ENCODE peak calls at places on chromosome 1, in ten cellular contexts. One of them, this sample, is unnamed.

GRCh38 chr1:84841971-84842370 is 51.0 kb downstream of the LPAR3 start:
- DNase-seq in NCI-H226: no peak
- DNase-seq in RPMI7951: no peak
- DNase-seq in stimulated activated CD8-positive, alpha-beta memory T cell treated with anti-CD3 and anti-CD28 coated beads, Interleukin-4, amount 100 ng/mL, for 4 hours: no peak
- DNase-seq in RPMI8226: no peak
- DNase-seq in AML-193: no peak
- DNase-seq in fibroblast of villous mesenchyme: no peak
- DNase-seq in AG20443: no peak
- DNase-seq in GM19239: no peak
- DNase-seq in activated effector memory CD4-positive, alpha-beta T cell treated with Interleukin-2 at 50 U/mL for 16 hours: no peak
- DNase-seq in this sample: no peak

GRCh38 chr1:95042286-95042685 is 30.5 kb downstream of the ALG14 start:
- DNase-seq in GM19239: no peak
- DNase-seq in NCI-H226: no peak
- DNase-seq in AG20443: peak; percentile 15
- DNase-seq in fibroblast of villous mesenchyme: peak; percentile 58
- DNase-seq in activated effector memory CD4-positive, alpha-beta T cell treated with Interleukin-2 at 50 U/mL for 16 hours: no peak
- DNase-seq in AML-193: no peak
- DNase-seq in RPMI8226: no peak
- DNase-seq in stimulated activated CD8-positive, alpha-beta memory T cell treated with anti-CD3 and anti-CD28 coated beads, Interleukin-4, amount 100 ng/mL, for 4 hours: no peak
- DNase-seq in RPMI7951: peak; percentile 62
- DNase-seq in this sample: peak; percentile 76

GRCh38 chr1:218557731-218558130 is 212.6 kb downstream of the TGFB2 start:
- DNase-seq in activated effector memory CD4-positive, alpha-beta T cell treated with Interleukin-2 at 50 U/mL for 16 hours: no peak
- DNase-seq in RPMI8226: peak; percentile 65
- DNase-seq in stimulated activated CD8-positive, alpha-beta memory T cell treated with anti-CD3 and anti-CD28 coated beads, Interleukin-4, amount 100 ng/mL, for 4 hours: no peak
- DNase-seq in NCI-H226: no peak
- DNase-seq in AG20443: no peak
- DNase-seq in fibroblast of villous mesenchyme: no peak
- DNase-seq in AML-193: no peak
- DNase-seq in GM19239: no peak
- DNase-seq in RPMI7951: peak; percentile 33
- DNase-seq in this sample: no peak

GRCh38 chr1:159177273-159177907 is 6.0 kb downstream of the CADM3 start:
- DNase-seq in RPMI8226: peak; percentile 80
- DNase-seq in AG20443: peak; percentile 68
- DNase-seq in NCI-H226: peak; percentile 42
- DNase-seq in AML-193: peak; percentile 68
- DNase-seq in RPMI7951: peak; percentile 71
- DNase-seq in fibroblast of villous mesenchyme: peak; percentile 77
- DNase-seq in activated effector memory CD4-positive, alpha-beta T cell treated with Interleukin-2 at 50 U/mL for 16 hours: no peak
- DNase-seq in stimulated activated CD8-positive, alpha-beta memory T cell treated with anti-CD3 and anti-CD28 coated beads, Interleukin-4, amount 100 ng/mL, for 4 hours: no peak
- DNase-seq in GM19239: peak; percentile 16
- DNase-seq in this sample: peak; percentile 79

GRCh38 chr1:145827966-145828365 is 4.0 kb downstream of the POLR3C start:
- DNase-seq in NCI-H226: no peak
- DNase-seq in AG20443: no peak
- DNase-seq in fibroblast of villous mesenchyme: no peak
- DNase-seq in stimulated activated CD8-positive, alpha-beta memory T cell treated with anti-CD3 and anti-CD28 coated beads, Interleukin-4, amount 100 ng/mL, for 4 hours: no peak
- DNase-seq in RPMI8226: no peak
- DNase-seq in AML-193: no peak
- DNase-seq in activated effector memory CD4-positive, alpha-beta T cell treated with Interleukin-2 at 50 U/mL for 16 hours: no peak
- DNase-seq in GM19239: no peak
- DNase-seq in RPMI7951: no peak
- DNase-seq in this sample: no peak

GRCh38 chr1:117754061-117754969 is 148.5 kb downstream of the TENT5C start:
- DNase-seq in AG20443: peak; percentile 68
- DNase-seq in NCI-H226: peak; percentile 39
- DNase-seq in activated effector memory CD4-positive, alpha-beta T cell treated with Interleukin-2 at 50 U/mL for 16 hours: peak; percentile 18
- DNase-seq in stimulated activated CD8-positive, alpha-beta memory T cell treated with anti-CD3 and anti-CD28 coated beads, Interleukin-4, amount 100 ng/mL, for 4 hours: no peak
- DNase-seq in RPMI7951: peak; percentile 64
- DNase-seq in GM19239: no peak
- DNase-seq in AML-193: peak; percentile 33
- DNase-seq in fibroblast of villous mesenchyme: peak; percentile 68
- DNase-seq in RPMI8226: peak; percentile 56
- DNase-seq in this sample: peak; percentile 54

GRCh38 chr1:181148636-181149035 is 60.1 kb downstream of the IER5 start:
- DNase-seq in AG20443: no peak
- DNase-seq in activated effector memory CD4-positive, alpha-beta T cell treated with Interleukin-2 at 50 U/mL for 16 hours: no peak
- DNase-seq in fibroblast of villous mesenchyme: no peak
- DNase-seq in GM19239: no peak
- DNase-seq in RPMI7951: no peak
- DNase-seq in AML-193: no peak
- DNase-seq in stimulated activated CD8-positive, alpha-beta memory T cell treated with anti-CD3 and anti-CD28 coated beads, Interleukin-4, amount 100 ng/mL, for 4 hours: no peak
- DNase-seq in NCI-H226: peak; percentile 80
- DNase-seq in RPMI8226: no peak
- DNase-seq in this sample: no peak

GRCh38 chr1:110058591-110058990 is 11.9 kb downstream of the ALX3 start:
- DNase-seq in RPMI7951: no peak
- DNase-seq in AML-193: no peak
- DNase-seq in fibroblast of villous mesenchyme: no peak
- DNase-seq in activated effector memory CD4-positive, alpha-beta T cell treated with Interleukin-2 at 50 U/mL for 16 hours: no peak
- DNase-seq in RPMI8226: no peak
- DNase-seq in stimulated activated CD8-positive, alpha-beta memory T cell treated with anti-CD3 and anti-CD28 coated beads, Interleukin-4, amount 100 ng/mL, for 4 hours: no peak
- DNase-seq in GM19239: no peak
- DNase-seq in AG20443: no peak
- DNase-seq in NCI-H226: peak; percentile 54
- DNase-seq in this sample: peak; percentile 67

GRCh38 chr1:177585492-177586220 is 384.2 kb downstream of the SEC16B start:
- DNase-seq in AML-193: no peak
- DNase-seq in RPMI8226: no peak
- DNase-seq in GM19239: no peak
- DNase-seq in NCI-H226: no peak
- DNase-seq in activated effector memory CD4-positive, alpha-beta T cell treated with Interleukin-2 at 50 U/mL for 16 hours: no peak
- DNase-seq in AG20443: no peak
- DNase-seq in RPMI7951: no peak
- DNase-seq in fibroblast of villous mesenchyme: no peak
- DNase-seq in stimulated activated CD8-positive, alpha-beta memory T cell treated with anti-CD3 and anti-CD28 coated beads, Interleukin-4, amount 100 ng/mL, for 4 hours: no peak
- DNase-seq in this sample: no peak

GRCh38 chr1:39086386-39087108 is 60.4 kb downstream of the NDUFS5 start:
- DNase-seq in AML-193: no peak
- DNase-seq in fibroblast of villous mesenchyme: no peak
- DNase-seq in RPMI8226: no peak
- DNase-seq in stimulated activated CD8-positive, alpha-beta memory T cell treated with anti-CD3 and anti-CD28 coated beads, Interleukin-4, amount 100 ng/mL, for 4 hours: no peak
- DNase-seq in GM19239: no peak
- DNase-seq in AG20443: no peak
- DNase-seq in RPMI7951: no peak
- DNase-seq in activated effector memory CD4-positive, alpha-beta T cell treated with Interleukin-2 at 50 U/mL for 16 hours: no peak
- DNase-seq in NCI-H226: no peak
- DNase-seq in this sample: peak; percentile 35

GRCh38 chr1:118304722-118305344 is 119.8 kb upstream of the SPAG17 start:
- DNase-seq in fibroblast of villous mesenchyme: no peak
- DNase-seq in AML-193: no peak
- DNase-seq in activated effector memory CD4-positive, alpha-beta T cell treated with Interleukin-2 at 50 U/mL for 16 hours: no peak
- DNase-seq in GM19239: no peak
- DNase-seq in RPMI8226: no peak
- DNase-seq in AG20443: no peak
- DNase-seq in NCI-H226: no peak
- DNase-seq in RPMI7951: no peak
- DNase-seq in stimulated activated CD8-positive, alpha-beta memory T cell treated with anti-CD3 and anti-CD28 coated beads, Interleukin-4, amount 100 ng/mL, for 4 hours: no peak
- DNase-seq in this sample: no peak

GRCh38 chr1:67159233-67159632 is 7.0 kb upstream of the IL23R start:
- DNase-seq in AG20443: no peak
- DNase-seq in RPMI8226: no peak
- DNase-seq in fibroblast of villous mesenchyme: no peak
- DNase-seq in RPMI7951: peak; percentile 6
- DNase-seq in stimulated activated CD8-positive, alpha-beta memory T cell treated with anti-CD3 and anti-CD28 coated beads, Interleukin-4, amount 100 ng/mL, for 4 hours: no peak
- DNase-seq in GM19239: no peak
- DNase-seq in AML-193: no peak
- DNase-seq in NCI-H226: no peak
- DNase-seq in activated effector memory CD4-positive, alpha-beta T cell treated with Interleukin-2 at 50 U/mL for 16 hours: no peak
- DNase-seq in this sample: peak; percentile 22

GRCh38 chr1:6438047-6438525 is 13.5 kb downstream of the ESPN start:
- DNase-seq in activated effector memory CD4-positive, alpha-beta T cell treated with Interleukin-2 at 50 U/mL for 16 hours: peak; percentile 59
- DNase-seq in RPMI7951: peak; percentile 40
- DNase-seq in AG20443: peak; percentile 81
- DNase-seq in stimulated activated CD8-positive, alpha-beta memory T cell treated with anti-CD3 and anti-CD28 coated beads, Interleukin-4, amount 100 ng/mL, for 4 hours: peak; percentile 41
- DNase-seq in fibroblast of villous mesenchyme: peak; percentile 52
- DNase-seq in GM19239: peak; percentile 94
- DNase-seq in AML-193: peak; percentile 6
- DNase-seq in NCI-H226: no peak
- DNase-seq in RPMI8226: peak; percentile 81
- DNase-seq in this sample: peak; percentile 31

GRCh38 chr1:207822602-207823451 is 71.0 kb downstream of the CD46 start:
- DNase-seq in NCI-H226: peak; percentile 64
- DNase-seq in RPMI8226: peak; percentile 99
- DNase-seq in AML-193: no peak
- DNase-seq in GM19239: peak; percentile 93
- DNase-seq in RPMI7951: no peak
- DNase-seq in AG20443: peak; percentile 88
- DNase-seq in stimulated activated CD8-positive, alpha-beta memory T cell treated with anti-CD3 and anti-CD28 coated beads, Interleukin-4, amount 100 ng/mL, for 4 hours: peak; percentile 43
- DNase-seq in activated effector memory CD4-positive, alpha-beta T cell treated with Interleukin-2 at 50 U/mL for 16 hours: peak; percentile 43
- DNase-seq in fibroblast of villous mesenchyme: peak; percentile 83
- DNase-seq in this sample: peak; percentile 77

GRCh38 chr1:41784516-41785279 is 134.0 kb downstream of the HIVEP3 start:
- DNase-seq in RPMI8226: no peak
- DNase-seq in AML-193: peak; percentile 39
- DNase-seq in NCI-H226: no peak
- DNase-seq in fibroblast of villous mesenchyme: no peak
- DNase-seq in activated effector memory CD4-positive, alpha-beta T cell treated with Interleukin-2 at 50 U/mL for 16 hours: no peak
- DNase-seq in RPMI7951: no peak
- DNase-seq in stimulated activated CD8-positive, alpha-beta memory T cell treated with anti-CD3 and anti-CD28 coated beads, Interleukin-4, amount 100 ng/mL, for 4 hours: no peak
- DNase-seq in AG20443: no peak
- DNase-seq in GM19239: no peak
- DNase-seq in this sample: no peak

GRCh38 chr1:111738436-111739221 is 566 bp downstream of the INKA2 start:
- DNase-seq in GM19239: peak; percentile 26
- DNase-seq in NCI-H226: peak; percentile 77
- DNase-seq in fibroblast of villous mesenchyme: peak; percentile 76
- DNase-seq in RPMI7951: peak; percentile 75
- DNase-seq in AG20443: peak; percentile 49
- DNase-seq in stimulated activated CD8-positive, alpha-beta memory T cell treated with anti-CD3 and anti-CD28 coated beads, Interleukin-4, amount 100 ng/mL, for 4 hours: no peak
- DNase-seq in RPMI8226: peak; percentile 64
- DNase-seq in AML-193: no peak
- DNase-seq in activated effector memory CD4-positive, alpha-beta T cell treated with Interleukin-2 at 50 U/mL for 16 hours: peak; percentile 23
- DNase-seq in this sample: peak; percentile 65

GRCh38 chr1:207825719-207826556 is 74.1 kb downstream of the CD46 start:
- DNase-seq in NCI-H226: no peak
- DNase-seq in fibroblast of villous mesenchyme: peak; percentile 92
- DNase-seq in RPMI8226: no peak
- DNase-seq in RPMI7951: no peak
- DNase-seq in AG20443: no peak
- DNase-seq in GM19239: peak; percentile 57
- DNase-seq in stimulated activated CD8-positive, alpha-beta memory T cell treated with anti-CD3 and anti-CD28 coated beads, Interleukin-4, amount 100 ng/mL, for 4 hours: peak; percentile 73
- DNase-seq in AML-193: peak; percentile 87
- DNase-seq in activated effector memory CD4-positive, alpha-beta T cell treated with Interleukin-2 at 50 U/mL for 16 hours: peak; percentile 68
- DNase-seq in this sample: peak; percentile 95

GRCh38 chr1:208002672-208003071 is 91.7 kb upstream of the CD34 start:
- DNase-seq in AML-193: no peak
- DNase-seq in RPMI8226: no peak
- DNase-seq in AG20443: no peak
- DNase-seq in fibroblast of villous mesenchyme: no peak
- DNase-seq in stimulated activated CD8-positive, alpha-beta memory T cell treated with anti-CD3 and anti-CD28 coated beads, Interleukin-4, amount 100 ng/mL, for 4 hours: no peak
- DNase-seq in GM19239: no peak
- DNase-seq in NCI-H226: no peak
- DNase-seq in RPMI7951: no peak
- DNase-seq in activated effector memory CD4-positive, alpha-beta T cell treated with Interleukin-2 at 50 U/mL for 16 hours: no peak
- DNase-seq in this sample: no peak

GRCh38 chr1:153929981-153930948 is 7.5 kb upstream of the GATAD2B start:
- DNase-seq in RPMI7951: no peak
- DNase-seq in RPMI8226: no peak
- DNase-seq in NCI-H226: no peak
- DNase-seq in GM19239: no peak
- DNase-seq in fibroblast of villous mesenchyme: no peak
- DNase-seq in AML-193: no peak
- DNase-seq in stimulated activated CD8-positive, alpha-beta memory T cell treated with anti-CD3 and anti-CD28 coated beads, Interleukin-4, amount 100 ng/mL, for 4 hours: no peak
- DNase-seq in activated effector memory CD4-positive, alpha-beta T cell treated with Interleukin-2 at 50 U/mL for 16 hours: no peak
- DNase-seq in AG20443: no peak
- DNase-seq in this sample: no peak